ENCODE peak calls at places on chromosome 11, in five cellular contexts. V is cardiac muscle cell, F is psoas muscle, I is WERI-Rb-1, K is brain microvascular endothelial cell. W is an unnamed sample.

GRCh38 chr11:71240865-71241691 is 11.3 kb downstream of the SHANK2 start:
- DNase-seq in V (peak), F (peak), I (no peak), K (peak), W (peak)

GRCh38 chr11:3853935-3854659 is 1.4 kb upstream of the STIM1 start:
- DNase-seq in V (no peak), F (peak), I (peak), K (no peak), W (no peak)

GRCh38 chr11:1530686-1531256 is 41.3 kb downstream of the DUSP8 start:
- DNase-seq in V (no peak), F (no peak), I (no peak), K (no peak), W (no peak)

GRCh38 chr11:73359930-73360742 is 16.1 kb upstream of the RELT start:
- DNase-seq in V (peak), F (peak), I (peak), K (peak), W (peak)

GRCh38 chr11:44868455-44869421 is 81.9 kb downstream of the TP53I11 start:
- DNase-seq in V (no peak), F (no peak), I (no peak), K (no peak), W (no peak)

GRCh38 chr11:119305556-119306372 is 11.2 kb downstream of the MCAM start:
- DNase-seq in V (no peak), F (no peak), I (no peak), K (no peak), W (no peak)

GRCh38 chr11:63476618-63477017 is 14.3 kb downstream of the PLAAT5 start:
- DNase-seq in V (no peak), F (no peak), I (no peak), K (no peak), W (no peak)

GRCh38 chr11:103944251-103944944 is 92.0 kb upstream of the DDI1 start:
- DNase-seq in V (no peak), F (no peak), I (no peak), K (no peak), W (no peak)

GRCh38 chr11:110356769-110357671 is 60.6 kb upstream of the RDX start:
- DNase-seq in V (peak), F (no peak), I (no peak), K (peak), W (peak)

GRCh38 chr11:46537851-46538295 is 56.0 kb downstream of the AMBRA1 start:
- DNase-seq in V (peak), F (peak), I (peak), K (peak), W (peak)

GRCh38 chr11:335779-336665 is 15.4 kb upstream of the IFITM3 start:
- DNase-seq in V (peak), F (peak), I (no peak), K (no peak), W (no peak)

GRCh38 chr11:66745356-66746235 is 16.6 kb upstream of the SPTBN2 start:
- DNase-seq in V (no peak), F (no peak), I (peak), K (no peak), W (no peak)

GRCh38 chr11:126768702-126769101 is 231.9 kb downstream of the KIRREL3 start:
- DNase-seq in V (no peak), F (no peak), I (no peak), K (no peak), W (no peak)

GRCh38 chr11:126772267-126772666 is 228.3 kb downstream of the KIRREL3 start:
- DNase-seq in V (no peak), F (no peak), I (no peak), K (no peak), W (no peak)

GRCh38 chr11:126764221-126764620 is 236.3 kb downstream of the KIRREL3 start:
- DNase-seq in V (no peak), F (no peak), I (no peak), K (no peak), W (no peak)

GRCh38 chr11:126765196-126765595 is 235.4 kb downstream of the KIRREL3 start:
- DNase-seq in V (no peak), F (no peak), I (no peak), K (no peak), W (no peak)

GRCh38 chr11:126766425-126766824 is 234.1 kb downstream of the KIRREL3 start:
- DNase-seq in V (no peak), F (no peak), I (no peak), K (no peak), W (no peak)
- TF ChIP-seq CTCF in V (no peak), F (no peak), I (peak), K (no peak), W (peak)

DNA sequence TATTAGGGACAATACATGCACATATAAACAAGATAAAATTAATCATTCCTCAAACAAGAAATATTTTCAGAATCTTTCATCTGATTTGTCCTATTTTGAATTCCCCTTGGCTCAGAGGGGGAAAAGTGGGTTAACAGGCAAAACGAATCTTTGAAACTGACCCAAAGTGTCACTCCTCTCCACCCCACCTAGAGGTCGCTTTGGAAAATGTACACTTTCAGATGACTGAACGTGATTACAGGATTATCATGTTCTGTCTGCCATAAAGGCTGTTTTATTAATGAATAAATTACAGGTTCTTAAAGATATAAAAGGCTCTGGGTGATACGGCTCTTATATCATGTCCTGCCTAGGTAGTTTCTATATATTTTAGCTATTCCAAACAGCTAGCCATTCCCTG is 1735.0 kb downstream of the LRRC4C start:
- DNase-seq in V (no peak), F (no peak), I (no peak), K (no peak), W (peak)
- TF ChIP-seq CTCF in V (no peak), F (no peak), I (peak), K (no peak), W (peak)

DNA sequence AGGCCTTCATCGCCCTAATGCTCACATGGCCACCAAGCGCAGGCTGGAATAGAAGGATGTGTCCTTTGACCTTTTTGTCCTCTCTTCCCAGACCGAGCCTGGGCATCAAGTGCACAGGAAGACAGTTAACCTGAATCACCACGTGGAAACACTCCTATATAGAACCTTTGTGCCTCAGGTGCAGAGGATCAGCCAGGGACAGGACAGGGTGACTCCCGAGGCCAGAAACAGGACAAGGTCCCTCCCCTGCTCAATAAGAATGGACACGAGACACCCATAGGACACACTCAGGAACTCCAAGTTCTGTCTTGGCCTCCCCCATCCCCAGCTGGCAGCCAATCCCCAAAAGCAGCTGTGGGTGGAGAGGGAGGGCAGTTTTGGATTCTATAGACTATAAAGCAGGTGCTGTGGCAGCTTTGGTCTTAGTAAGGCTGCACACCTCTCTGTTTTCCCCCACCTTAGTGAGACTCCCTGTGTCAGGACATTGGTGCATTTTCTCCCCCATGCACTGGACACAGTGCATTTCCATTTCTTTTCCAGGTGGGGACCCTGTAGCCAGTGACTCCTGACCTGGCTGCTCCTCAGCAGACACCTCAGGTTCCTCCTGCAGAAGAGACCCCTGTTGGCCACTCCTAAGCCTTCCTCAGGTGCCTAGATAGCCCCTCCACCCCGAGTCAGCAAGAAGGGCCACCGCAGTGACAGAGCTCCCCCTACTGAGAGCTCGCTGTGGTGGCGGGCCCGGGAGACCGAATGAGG is 43.6 kb upstream of the POU2AF1 start:
- DNase-seq in V (peak), F (peak), I (peak), K (peak), W (peak)
- TF ChIP-seq CTCF in V (peak), F (peak), I (peak), K (peak), W (peak)

DNA sequence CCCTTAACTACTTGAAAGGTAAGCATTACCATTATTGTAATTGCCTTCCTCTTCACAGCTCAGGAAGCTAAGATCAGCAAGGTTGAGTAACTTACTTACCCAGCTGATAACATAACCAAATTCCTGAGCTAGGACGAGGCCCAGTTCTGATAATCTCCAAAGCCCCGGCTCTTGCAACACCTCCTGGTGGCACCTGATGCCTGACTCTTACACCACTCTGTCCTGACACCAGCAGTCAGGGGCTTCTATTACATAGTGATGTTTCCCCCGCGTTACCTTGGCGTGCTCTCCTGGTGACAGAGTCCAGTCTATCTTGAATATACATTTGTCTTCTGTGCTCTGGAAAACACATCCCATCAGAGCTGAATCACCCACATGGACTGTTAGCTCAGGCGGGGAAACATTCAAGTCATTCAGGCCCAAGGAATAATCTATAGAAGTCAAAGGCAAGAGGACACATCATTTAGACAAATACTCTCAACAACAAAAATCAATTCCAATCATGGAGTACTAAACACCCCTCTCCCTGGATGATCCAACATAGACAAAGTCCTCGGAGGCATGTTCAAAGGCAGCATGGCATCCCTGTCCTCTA is 12.6 kb downstream of the JAML start:
- DNase-seq in V (no peak), F (no peak), I (no peak), K (no peak), W (no peak)
- TF ChIP-seq CTCF in V (no peak), F (no peak), I (no peak), K (no peak), W (no peak)

GRCh38 chr11:10328314-10329090 is 23.6 kb downstream of the ADM start:
- DNase-seq in V (peak), F (no peak), I (no peak), K (peak), W (peak)

GRCh38 chr11:10324474-10324873 is 19.6 kb downstream of the ADM start:
- DNase-seq in V (peak), F (no peak), I (no peak), K (no peak), W (no peak)

GRCh38 chr11:10325398-10326079 is 20.7 kb downstream of the ADM start:
- DNase-seq in V (peak), F (no peak), I (no peak), K (peak), W (no peak)

GRCh38 chr11:10327254-10327653 is 22.4 kb downstream of the ADM start:
- DNase-seq in V (peak), F (no peak), I (no peak), K (peak), W (peak)

DNA sequence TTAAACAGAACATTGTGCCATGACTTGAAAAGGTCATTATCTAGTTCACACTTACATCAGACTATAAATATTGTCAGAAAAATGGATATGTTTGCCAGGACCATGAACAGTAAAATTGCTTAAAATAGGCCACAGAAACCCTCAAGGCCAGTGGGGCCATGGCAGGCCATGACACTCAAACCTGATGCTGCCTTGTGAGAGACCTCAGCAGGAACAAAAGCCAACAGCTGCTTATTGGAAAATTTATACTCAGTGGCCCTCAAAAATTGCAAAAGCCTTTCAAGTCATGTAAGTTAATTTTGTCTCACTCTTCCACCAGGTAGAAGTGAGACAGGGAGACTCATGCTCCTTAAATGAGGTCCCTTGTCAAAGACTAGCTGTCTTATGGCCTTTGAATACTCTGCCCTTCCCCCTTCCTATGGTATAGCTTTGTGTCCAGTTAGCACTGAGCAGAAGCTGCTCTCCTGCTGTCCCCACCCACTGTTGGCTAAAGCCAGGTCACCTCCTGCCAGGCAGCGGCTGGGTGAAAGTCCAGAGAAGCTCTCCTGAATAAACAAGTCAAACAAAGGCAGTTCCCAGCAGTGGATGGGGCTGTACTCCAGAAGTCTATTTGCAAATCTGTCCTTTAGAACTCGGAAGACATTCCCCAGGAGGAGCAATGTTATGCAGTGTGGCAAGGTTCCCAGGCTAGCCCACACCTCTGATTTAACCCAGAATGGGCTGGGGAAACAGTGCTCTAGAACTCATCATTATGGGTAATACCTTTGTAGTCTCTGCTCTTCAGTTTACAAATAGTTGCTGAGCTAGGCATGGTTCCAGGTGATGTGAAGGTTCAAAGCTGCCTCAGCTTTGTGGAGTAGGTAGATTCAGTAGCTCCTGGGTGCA is 21.4 kb downstream of the ADM start:
- DNase-seq in V (peak), F (peak), I (no peak), K (no peak), W (no peak)
- TF ChIP-seq CTCF in V (no peak), F (no peak), I (no peak), K (no peak), W (no peak)

GRCh38 chr11:62143727-62144126 is 19.9 kb downstream of the INCENP start:
- DNase-seq in V (no peak), F (no peak), I (no peak), K (no peak), W (no peak)
- TF ChIP-seq CTCF in V (no peak), F (no peak), I (peak), K (peak), W (peak)

GRCh38 chr11:75868990-75869389 is 54.0 kb downstream of the UVRAG start:
- DNase-seq in V (no peak), F (no peak), I (no peak), K (peak), W (no peak)

GRCh38 chr11:75874942-75875341 is 59.9 kb downstream of the UVRAG start:
- DNase-seq in V (no peak), F (no peak), I (no peak), K (no peak), W (no peak)

GRCh38 chr11:75872887-75873416 is 57.9 kb downstream of the UVRAG start:
- DNase-seq in V (no peak), F (no peak), I (no peak), K (no peak), W (no peak)

GRCh38 chr11:75869661-75870455 is 54.8 kb downstream of the UVRAG start:
- DNase-seq in V (no peak), F (no peak), I (no peak), K (no peak), W (no peak)

DNA sequence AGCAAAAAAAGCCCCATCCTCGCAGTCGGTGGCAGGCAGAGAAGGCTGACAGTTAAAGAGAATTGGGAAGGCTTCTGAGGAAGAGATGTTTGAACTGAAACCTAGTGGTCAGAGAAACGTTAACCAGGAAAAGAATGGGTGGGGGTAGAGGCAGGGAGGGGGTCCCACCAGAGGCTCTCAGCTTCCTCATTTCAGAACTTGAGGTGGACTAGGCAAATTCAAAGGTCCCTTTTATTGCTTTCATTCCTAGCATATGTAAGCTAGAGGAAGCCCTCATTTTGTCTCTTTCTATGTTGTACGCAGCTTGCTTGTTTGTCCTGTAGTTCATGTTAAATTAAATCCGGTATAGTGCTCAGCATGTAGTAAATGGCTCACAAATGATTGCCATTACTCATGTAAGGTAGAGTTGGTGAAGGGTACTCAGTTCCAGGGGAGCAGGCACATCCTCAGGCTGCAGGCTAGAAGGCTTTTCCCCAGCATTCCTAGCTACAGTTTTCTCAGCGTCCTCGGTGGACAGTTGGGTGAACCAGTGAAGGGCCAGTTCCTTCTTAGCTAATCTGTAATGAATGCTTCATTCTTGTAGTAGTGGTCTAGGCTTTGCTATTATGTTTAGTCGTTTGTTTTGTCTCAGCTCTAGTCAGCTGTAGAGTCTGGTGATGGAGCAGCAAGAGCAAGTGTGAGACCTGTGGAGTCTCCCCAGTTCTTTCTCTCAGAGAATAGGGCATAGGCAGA is 58.6 kb downstream of the UVRAG start:
- DNase-seq in V (no peak), F (no peak), I (no peak), K (no peak), W (no peak)
- TF ChIP-seq CTCF in V (no peak), F (no peak), I (no peak), K (no peak), W (no peak)

DNA sequence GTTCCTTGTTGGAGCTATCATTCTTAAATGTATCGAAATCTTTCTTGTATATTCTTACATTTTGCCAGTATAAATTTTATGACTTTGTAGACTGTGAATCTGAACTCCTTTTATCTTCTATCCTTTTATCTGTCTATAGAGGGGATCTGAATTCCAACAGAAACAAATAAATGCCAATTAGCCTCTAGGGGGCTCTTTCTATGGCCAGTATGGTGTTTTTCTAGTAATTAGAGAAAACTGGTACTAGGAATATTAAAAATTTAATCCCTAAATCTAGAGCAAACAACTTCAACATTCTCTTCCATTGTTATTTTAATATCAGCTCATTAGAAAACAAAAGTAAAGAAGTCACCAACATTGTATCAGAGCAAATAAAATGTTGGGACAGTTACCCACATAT is 21.5 kb upstream of the CAT start:
- DNase-seq in V (no peak), F (no peak), I (no peak), K (no peak), W (no peak)
- TF ChIP-seq CTCF in V (no peak), F (no peak), I (no peak), K (peak), W (peak)